ENCODE peak calls at places on chromosomes 4 and X, in seven cellular contexts. E is stromal cell of bone marrow, S is adipocyte, I is pancreas, Z is lower leg skin, D is NCI-H774, W is midbrain. R is an unnamed sample.
A peak's percentile ranks its signal among the peaks of the same experiment; 100 is the strongest.

GRCh38 chr4:931194-931959 is 739 bp downstream of the GAK start:
- DNase-seq in E (peak; percentile 49), S (peak; percentile 59), I (peak; percentile 38), Z (peak; percentile 90), D (no peak), W (no peak), R (no peak)

GRCh38 chr4:96833831-96834230 is 993.9 kb downstream of the PDHA2 start:
- DNase-seq in E (no peak), S (peak; percentile 9), I (no peak), Z (no peak), D (no peak), W (no peak), R (no peak)

GRCh38 chr4:126023946-126024345 is 709.2 kb downstream of the FAT4 start:
- DNase-seq in E (no peak), S (peak; percentile 53), I (no peak), Z (peak; percentile 70), D (no peak), W (no peak), R (peak; percentile 13)

GRCh38 chr4:47531241-47531953 is 46.3 kb downstream of the ATP10D start:
- DNase-seq in E (peak; percentile 56), S (peak; percentile 59), I (peak; percentile 20), Z (no peak), D (no peak), W (peak; percentile 54), R (no peak)

GRCh38 chr4:8817081-8817812 is 54.4 kb downstream of the HMX1 start:
- DNase-seq in E (no peak), S (no peak), I (no peak), Z (peak; percentile 77), D (no peak), W (no peak), R (no peak)

GRCh38 chr4:75881476-75881875 is 20.8 kb downstream of the PPEF2 start:
- DNase-seq in E (no peak), S (no peak), I (no peak), Z (no peak), D (no peak), W (no peak), R (no peak)

GRCh38 chr4:181372014-181372413 is 871.2 kb upstream of the TENM3 start:
- DNase-seq in E (no peak), S (no peak), I (no peak), Z (no peak), D (peak; percentile 32), W (no peak), R (no peak)

GRCh38 chr4:164935363-164935762 is 42.1 kb downstream of the TRIM61 start:
- DNase-seq in E (no peak), S (no peak), I (no peak), Z (no peak), D (no peak), W (no peak), R (no peak)

GRCh38 chr4:121827851-121828250 is 4.2 kb upstream of the CCNA2 start:
- DNase-seq in E (peak; percentile 46), S (peak; percentile 38), I (no peak), Z (no peak), D (no peak), W (no peak), R (peak; percentile 12)

GRCh38 chrX:35890699-35891098 is 28.8 kb upstream of the CFAP47 start:
- DNase-seq in E (peak; percentile 0), S (peak; percentile 17), I (peak; percentile 55), Z (no peak), D (peak; percentile 1), W (peak; percentile 37), R (peak; percentile 8)

GRCh38 chr4:157045507-157046127 is 30.3 kb upstream of the GLRB start:
- DNase-seq in E (peak; percentile 67), S (peak; percentile 84), I (peak; percentile 25), Z (no peak), D (no peak), W (peak; percentile 72), R (peak; percentile 68)

GRCh38 chr4:108885211-108885610 is 122.4 kb upstream of the ETNPPL start:
- DNase-seq in E (no peak), S (peak; percentile 55), I (no peak), Z (no peak), D (no peak), W (no peak), R (no peak)

GRCh38 chrX:71195959-71196727 is 26.9 kb upstream of the GJB1 start:
- DNase-seq in E (no peak), S (no peak), I (no peak), Z (no peak), D (no peak), W (no peak), R (no peak)

GRCh38 chr4:114364857-114365256 is 233.8 kb upstream of the UGT8 start:
- DNase-seq in E (peak; percentile 49), S (peak; percentile 76), I (no peak), Z (no peak), D (no peak), W (no peak), R (no peak)

GRCh38 chrX:69618803-69619202 is 2.9 kb downstream of the EDA start:
- DNase-seq in E (peak; percentile 3), S (peak; percentile 48), I (no peak), Z (no peak), D (no peak), W (peak; percentile 11), R (no peak)

GRCh38 chr4:20490734-20491133 is 209.5 kb upstream of the PACRGL start:
- DNase-seq in E (no peak), S (no peak), I (no peak), Z (no peak), D (no peak), W (no peak), R (no peak)

GRCh38 chrX:13485167-13485566 is 84.2 kb upstream of the EGFL6 start:
- DNase-seq in E (no peak), S (no peak), I (no peak), Z (no peak), D (no peak), W (no peak), R (no peak)

GRCh38 chr4:134747108-134747805 is 545.7 kb upstream of the PABPC4L start:
- DNase-seq in E (no peak), S (no peak), I (no peak), Z (no peak), D (no peak), W (no peak), R (no peak)

GRCh38 chrX:40158036-40158706 is 60.4 kb upstream of the BCOR start:
- DNase-seq in E (no peak), S (peak; percentile 49), I (no peak), Z (no peak), D (no peak), W (peak; percentile 25), R (no peak)

GRCh38 chr4:72567821-72568620 is 1.0 kb downstream of the ADAMTS3 start:
- DNase-seq in E (peak; percentile 62), S (peak; percentile 85), I (peak; percentile 62), Z (peak; percentile 92), D (no peak), W (peak; percentile 34), R (peak; percentile 72)

GRCh38 chrX:119121341-119121740 is 6.3 kb downstream of the KIAA1210 start:
- DNase-seq in E (peak; percentile 54), S (peak; percentile 49), I (no peak), Z (no peak), D (no peak), W (no peak), R (no peak)

GRCh38 chr4:128517739-128518510 is 230.3 kb upstream of the PGRMC2 start:
- DNase-seq in E (peak; percentile 86), S (peak; percentile 91), I (no peak), Z (peak; percentile 84), D (no peak), W (no peak), R (peak; percentile 98)

GRCh38 chr4:72997409-72997808 is 72.1 kb downstream of the COX18 start:
- DNase-seq in E (no peak), S (no peak), I (no peak), Z (no peak), D (no peak), W (no peak), R (no peak)

GRCh38 chr4:44632733-44633132 is 18.7 kb downstream of the YIPF7 start:
- DNase-seq in E (no peak), S (no peak), I (no peak), Z (no peak), D (no peak), W (no peak), R (no peak)

GRCh38 chrX:152259150-152259549 is 120.8 kb upstream of the MAGEA10 start:
- DNase-seq in E (no peak), S (no peak), I (no peak), Z (no peak), D (no peak), W (no peak), R (no peak)

GRCh38 chr4:6419452-6420028 is 52.9 kb downstream of the PPP2R2C start:
- DNase-seq in E (no peak), S (no peak), I (no peak), Z (no peak), D (no peak), W (peak; percentile 28), R (no peak)

GRCh38 chrX:107729558-107730297 is 45.9 kb downstream of the TSC22D3 start:
- DNase-seq in E (no peak), S (no peak), I (peak; percentile 51), Z (no peak), D (no peak), W (no peak), R (no peak)

GRCh38 chrX:46326161-46326560 is 219.1 kb downstream of the ZNF674 start:
- DNase-seq in E (no peak), S (peak; percentile 40), I (no peak), Z (no peak), D (no peak), W (no peak), R (no peak)

GRCh38 chr4:35163189-35163588 is 1081.1 kb downstream of the ARAP2 start:
- DNase-seq in E (no peak), S (no peak), I (no peak), Z (no peak), D (no peak), W (no peak), R (no peak)

GRCh38 chr4:47373174-47373573 is 90.3 kb downstream of the COMMD8 start:
- DNase-seq in E (no peak), S (no peak), I (no peak), Z (no peak), D (no peak), W (no peak), R (no peak)

GRCh38 chrX:71315917-71316316 is 14.4 kb downstream of the ITGB1BP2 start:
- DNase-seq in E (peak; percentile 37), S (peak; percentile 69), I (no peak), Z (no peak), D (no peak), W (no peak), R (peak; percentile 41)

GRCh38 chrX:154401918-154402621 is 3.9 kb downstream of the RPL10 start:
- DNase-seq in E (no peak), S (no peak), I (peak; percentile 14), Z (no peak), D (no peak), W (no peak), R (no peak)